ENCODE peak calls at places on chromosome 16, in seven cellular contexts. J is cardiac fibroblast, D is dorsolateral prefrontal cortex, U is AG10803, L is small intestine, Y is AG09309, A is mesenchymal stem cell. T is an unnamed sample.

GRCh38 chr16:53884748-53885147 is 180.8 kb downstream of the FTO start:
- DNase-seq in J (no peak), D (no peak), U (peak; percentile 27), L (no peak), Y (no peak), A (no peak), T (no peak)

GRCh38 chr16:68481636-68482035 is 33.3 kb upstream of the SMPD3 start:
- DNase-seq in J (no peak), D (no peak), U (no peak), L (peak; percentile 62), Y (no peak), A (no peak), T (no peak)

GRCh38 chr16:50386139-50386538 is 17.4 kb upstream of the BRD7 start:
- DNase-seq in J (no peak), D (no peak), U (no peak), L (no peak), Y (no peak), A (no peak), T (no peak)

GRCh38 chr16:75402174-75402820 is 31.0 kb downstream of the CFDP1 start:
- DNase-seq in J (peak; percentile 59), D (no peak), U (peak; percentile 40), L (peak; percentile 16), Y (no peak), A (peak; percentile 87), T (peak; percentile 8)

GRCh38 chr16:7330709-7331108 is 1.9 kb upstream of the RBFOX1 start:
- DNase-seq in J (no peak), D (no peak), U (no peak), L (no peak), Y (no peak), A (no peak), T (no peak)

GRCh38 chr16:11398851-11399250 is 53.6 kb downstream of the RMI2 start:
- DNase-seq in J (no peak), D (no peak), U (no peak), L (no peak), Y (no peak), A (no peak), T (no peak)

GRCh38 chr16:30354423-30355143 is 525 bp downstream of the CD2BP2 start:
- DNase-seq in J (no peak), D (no peak), U (no peak), L (peak; percentile 24), Y (no peak), A (peak; percentile 31), T (no peak)

GRCh38 chr16:4960579-4960978 is 2.4 kb downstream of the SEC14L5 start:
- DNase-seq in J (no peak), D (no peak), U (no peak), L (no peak), Y (no peak), A (no peak), T (no peak)

GRCh38 chr16:48499822-48500440 is 110.0 kb downstream of the N4BP1 start:
- DNase-seq in J (peak; percentile 98), D (no peak), U (peak; percentile 92), L (peak; percentile 25), Y (peak; percentile 80), A (peak; percentile 78), T (peak; percentile 86)

GRCh38 chr16:90008708-90009145 is 10.5 kb downstream of the DBNDD1 start:
- DNase-seq in J (no peak), D (no peak), U (no peak), L (peak; percentile 46), Y (no peak), A (no peak), T (no peak)

GRCh38 chr16:57590654-57591085 is 37.8 kb upstream of the ADGRG1 start:
- DNase-seq in J (peak; percentile 70), D (no peak), U (peak; percentile 42), L (no peak), Y (peak; percentile 8), A (peak; percentile 91), T (peak; percentile 36)

GRCh38 chr16:57593021-57593420 is 35.4 kb upstream of the ADGRG1 start:
- DNase-seq in J (no peak), D (no peak), U (no peak), L (no peak), Y (no peak), A (no peak), T (no peak)

GRCh38 chr16:57592591-57593003 is 35.8 kb upstream of the ADGRG1 start:
- DNase-seq in J (no peak), D (no peak), U (no peak), L (peak; percentile 55), Y (no peak), A (no peak), T (no peak)

GRCh38 chr16:57591086-57591869 is 37.2 kb upstream of the ADGRG1 start:
- DNase-seq in J (peak; percentile 71), D (peak; percentile 55), U (peak; percentile 67), L (peak; percentile 76), Y (peak; percentile 20), A (peak; percentile 89), T (peak; percentile 60)

DNA sequence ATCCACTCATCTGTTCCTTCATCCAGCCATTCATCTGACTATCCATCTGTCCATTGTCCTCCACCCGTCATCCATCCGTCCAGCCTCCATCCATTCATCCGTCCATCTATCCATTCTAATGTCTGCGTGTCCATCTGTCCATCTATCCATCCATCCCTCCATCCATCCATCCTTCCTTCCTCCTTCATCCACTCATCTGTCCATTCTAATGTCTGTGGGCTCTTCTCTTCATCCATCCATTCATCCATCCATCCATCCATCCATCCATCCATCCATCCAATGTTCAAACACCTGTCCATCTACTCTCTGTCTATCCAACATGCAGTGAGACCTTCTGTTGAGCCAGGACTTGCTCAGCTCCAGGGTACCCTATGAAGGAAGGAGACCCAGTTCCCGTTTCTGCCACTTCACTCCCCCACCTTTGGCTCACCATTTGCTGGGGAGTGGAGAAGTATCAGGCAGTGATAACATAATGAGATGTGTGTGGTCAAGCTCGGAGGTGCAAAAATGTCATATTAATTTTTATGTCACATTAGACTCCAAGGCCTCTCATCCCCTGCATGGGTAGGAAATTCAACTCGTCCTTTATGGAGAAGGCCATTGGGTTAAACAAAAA is 36.5 kb upstream of the ADGRG1 start:
- DNase-seq in J (no peak), D (no peak), U (no peak), L (no peak), Y (no peak), A (no peak), T (no peak)
- H3K4me3 ChIP-seq in J (no peak overlapping the region), D (no peak overlapping the region), U (no peak overlapping the region), L (no peak overlapping the region), Y (no peak overlapping the region), A (no peak overlapping the region), T (no peak overlapping the region)

DNA sequence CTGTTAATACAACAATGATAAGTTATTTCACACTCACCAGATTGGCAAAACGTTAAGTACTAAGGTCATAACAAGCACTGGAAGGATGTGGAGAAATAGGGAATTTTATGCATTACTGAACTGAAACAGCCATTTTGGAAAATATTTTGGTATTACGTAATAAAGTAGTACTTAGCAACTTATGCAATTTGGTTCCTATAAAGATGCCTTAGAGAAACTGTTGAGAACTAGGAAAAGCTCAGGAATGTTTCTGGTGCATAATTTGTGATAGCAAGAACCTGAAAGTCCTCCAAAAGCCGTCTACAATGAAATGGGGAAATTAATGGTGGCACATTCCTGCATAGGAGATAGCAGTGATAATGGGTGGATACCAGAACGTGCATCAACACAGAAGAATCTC is 472.4 kb downstream of the WWOX start:
- DNase-seq in J (peak; percentile 24), D (no peak), U (peak; percentile 2), L (no peak), Y (no peak), A (peak; percentile 21), T (no peak)
- H3K4me3 ChIP-seq in J (no peak overlapping the region), D (no peak overlapping the region), U (no peak overlapping the region), L (no peak overlapping the region), Y (no peak overlapping the region), A (no peak overlapping the region), T (no peak overlapping the region)

DNA sequence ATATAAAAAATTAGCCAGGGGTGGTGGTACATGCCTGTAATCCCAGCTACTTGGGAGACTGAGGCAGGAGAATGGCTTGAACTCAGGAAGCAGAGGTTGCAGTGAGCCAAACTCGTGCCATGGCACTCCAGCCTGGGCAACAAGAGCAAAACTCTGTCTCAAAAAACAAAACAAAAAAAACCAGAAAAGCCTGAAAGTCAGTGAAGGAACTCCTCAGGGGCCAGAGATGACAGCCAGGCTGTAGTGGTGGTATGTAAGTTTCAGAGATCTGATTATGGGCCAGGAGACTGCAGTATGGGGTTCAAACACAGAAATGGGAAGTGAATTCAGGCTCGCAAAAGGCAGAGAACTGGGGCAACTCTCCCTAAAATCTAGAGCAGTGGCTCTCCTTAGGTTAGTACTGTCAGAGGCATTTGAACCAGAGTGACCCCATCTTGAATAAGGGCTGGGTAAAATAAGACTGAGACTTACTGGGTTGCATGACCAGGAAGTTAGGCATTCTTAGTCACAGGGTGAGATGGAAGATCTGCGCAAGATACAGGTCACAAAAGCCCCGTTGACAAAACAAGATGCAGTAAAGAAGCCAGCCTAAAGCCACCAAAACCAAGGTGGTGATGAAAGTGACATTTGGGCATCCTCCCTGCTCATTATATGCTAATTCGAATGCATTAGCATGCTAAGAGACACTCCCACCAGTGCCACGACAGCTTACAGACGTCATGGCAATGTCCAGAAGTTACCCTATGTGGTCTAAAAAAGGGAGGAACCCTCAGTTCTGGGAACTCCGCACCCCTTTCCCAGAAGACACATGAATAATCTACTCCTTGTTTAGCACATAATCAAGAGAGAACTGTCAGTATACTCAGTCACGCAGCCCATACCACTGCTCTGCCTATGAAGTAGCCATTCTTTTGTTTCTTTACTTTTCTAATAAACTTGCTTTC is 120.2 kb upstream of the XYLT1 start:
- DNase-seq in J (no peak), D (no peak), U (peak; percentile 19), L (peak; percentile 3), Y (peak; percentile 54), A (no peak), T (no peak)
- H3K4me3 ChIP-seq in J (no peak overlapping the region), D (no peak overlapping the region), U (no peak overlapping the region), L (no peak overlapping the region), Y (peak overlapping the region; percentile 21), A (no peak overlapping the region), T (no peak overlapping the region)

GRCh38 chr16:73199214-73199613 is 151.3 kb upstream of the ZFHX3 start:
- DNase-seq in J (no peak), D (no peak), U (no peak), L (no peak), Y (no peak), A (no peak), T (no peak)

GRCh38 chr16:73206306-73206705 is 158.4 kb upstream of the ZFHX3 start:
- DNase-seq in J (no peak), D (no peak), U (no peak), L (no peak), Y (no peak), A (no peak), T (no peak)

GRCh38 chr16:73205153-73205549 is 157.2 kb upstream of the ZFHX3 start:
- DNase-seq in J (no peak), D (no peak), U (no peak), L (peak; percentile 87), Y (no peak), A (no peak), T (no peak)

GRCh38 chr16:73204359-73205152 is 156.6 kb upstream of the ZFHX3 start:
- DNase-seq in J (no peak), D (no peak), U (no peak), L (peak; percentile 93), Y (no peak), A (no peak), T (no peak)

DNA sequence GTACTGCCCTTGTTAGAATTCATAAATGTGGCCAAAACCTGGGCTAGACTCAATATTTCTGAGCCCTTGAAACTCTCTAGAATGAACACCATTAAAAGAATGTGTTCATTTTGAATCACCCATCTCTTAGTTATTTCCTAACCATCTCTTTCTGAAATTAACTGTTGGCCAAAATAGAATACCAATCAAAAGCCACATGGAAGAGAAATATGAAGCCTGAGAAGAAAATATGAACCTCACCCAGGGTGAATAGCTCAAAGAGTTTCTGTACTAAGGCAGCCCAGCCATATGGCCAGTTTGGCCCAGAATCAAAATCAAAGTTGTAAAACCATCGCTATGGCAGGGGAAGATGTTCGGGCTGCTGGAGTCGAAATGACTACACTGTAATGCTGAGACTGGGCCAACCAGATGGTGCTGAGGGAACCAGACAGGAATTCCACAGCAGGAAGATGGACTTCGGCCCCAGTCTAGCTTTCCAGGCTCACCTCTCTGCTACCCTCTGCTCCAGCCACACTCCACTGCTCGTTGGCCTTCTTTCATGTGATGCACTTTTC is 154.3 kb upstream of the ZFHX3 start:
- DNase-seq in J (peak; percentile 91), D (no peak), U (peak; percentile 100), L (peak; percentile 90), Y (peak; percentile 98), A (no peak), T (peak; percentile 94)
- H3K4me3 ChIP-seq in J (no peak overlapping the region), D (no peak overlapping the region), U (no peak overlapping the region), L (no peak overlapping the region), Y (no peak overlapping the region), A (no peak overlapping the region), T (no peak overlapping the region)

T was measured in skeletal muscle cell.